ENCODE peak calls at places on chromosomes 6 and 20, in five cellular contexts. O, F, V, Q and W are unnamed samples. For H3K4me1, the result is how much of the 10 kb centered on the place peaks cover.

GRCh38 chr20:4985658-4986057 is 15.7 kb downstream of the SLC23A2 start:
- DNase-seq in F (no peak), V (no peak), O (no peak), Q (no peak), W (no peak)

GRCh38 chr6:7910654-7911344 is at the start of gene TXNDC5:
- DNase-seq in Q (no peak), V (peak), F (peak), O (peak), W (peak)

GRCh38 chr20:63665708-63666107 is 7.6 kb downstream of the RTEL1 start:
- DNase-seq in F (no peak), O (no peak), Q (no peak), V (no peak), W (no peak)

GRCh38 chr20:49768204-49769124 is 44.2 kb upstream of the SLC9A8 start:
- DNase-seq in O (no peak), Q (peak), F (peak), V (peak), W (peak)

GRCh38 chr20:34111057-34111711 is 859 bp downstream of the EIF2S2 start:
- DNase-seq in V (peak), O (no peak), Q (no peak), F (peak), W (no peak)

GRCh38 chr6:4936681-4937041 is 67.2 kb downstream of the RPP40 start:
- DNase-seq in V (peak), Q (no peak), F (peak), O (no peak), W (no peak)

GRCh38 chr6:89221971-89222887 is 5.1 kb upstream of the GABRR1 start:
- DNase-seq in F (no peak), O (no peak), Q (no peak), V (no peak), W (no peak)

GRCh38 chr6:42417641-42418112 is 34.0 kb downstream of the TRERF1 start:
- DNase-seq in V (no peak), Q (no peak), O (no peak), F (no peak), W (no peak)

GRCh38 chr20:57991211-57991841 is 237.1 kb downstream of the ANKRD60 start:
- DNase-seq in O (no peak), V (no peak), Q (peak), F (peak), W (no peak)

GRCh38 chr20:45346291-45346718 is 1.9 kb downstream of the SDC4 start:
- DNase-seq in F (peak), O (no peak), Q (no peak), V (no peak), W (no peak)

GRCh38 chr6:158625881-158626305 is 18.6 kb downstream of the DYNLT1 start:
- DNase-seq in O (no peak), F (no peak), Q (no peak), V (no peak), W (no peak)

GRCh38 chr6:161396539-161396938 is 122.7 kb upstream of the AGPAT4 start:
- DNase-seq in F (no peak), V (no peak), Q (no peak), O (no peak), W (no peak)

GRCh38 chr6:168032383-168032760 is 34.9 kb downstream of the KIF25 start:
- DNase-seq in F (no peak), O (no peak), Q (no peak), V (peak), W (no peak)

GRCh38 chr6:3965071-3965718 is 113.7 kb downstream of the FAM217A start:
- DNase-seq in V (no peak), O (no peak), Q (no peak), F (no peak), W (no peak)

GRCh38 chr20:59031326-59032022 is 661 bp downstream of the ATP5F1E start:
- DNase-seq in Q (no peak), V (no peak), F (peak), O (no peak), W (no peak)

GRCh38 chr20:10376271-10377075 is 57.5 kb downstream of the MKKS start:
- DNase-seq in F (no peak), Q (no peak), O (no peak), V (peak), W (no peak)

GRCh38 chr20:7449269-7449668 is 491.0 kb downstream of the HAO1 start:
- DNase-seq in O (no peak), Q (no peak), F (no peak), V (no peak), W (no peak)

GRCh38 chr6:106192824-106193223 is 106.7 kb downstream of the PRDM1 start:
- DNase-seq in O (no peak), F (no peak), Q (no peak), V (peak), W (no peak)

GRCh38 chr6:44203955-44204354 is 12.8 kb upstream of the MYMX start:
- DNase-seq in O (no peak), V (no peak), Q (no peak), F (peak), W (no peak)

GRCh38 chr6:44201200-44201599 is 15.5 kb upstream of the MYMX start:
- DNase-seq in Q (no peak), O (no peak), V (no peak), F (peak), W (no peak)

GRCh38 chr6:44201638-44202303 is 15.0 kb upstream of the MYMX start:
- DNase-seq in F (peak), V (no peak), Q (no peak), O (no peak), W (no peak)

GRCh38 chr6:44202332-44202971 is 14.3 kb upstream of the MYMX start:
- DNase-seq in Q (no peak), F (peak), O (no peak), V (no peak), W (peak)

DNA sequence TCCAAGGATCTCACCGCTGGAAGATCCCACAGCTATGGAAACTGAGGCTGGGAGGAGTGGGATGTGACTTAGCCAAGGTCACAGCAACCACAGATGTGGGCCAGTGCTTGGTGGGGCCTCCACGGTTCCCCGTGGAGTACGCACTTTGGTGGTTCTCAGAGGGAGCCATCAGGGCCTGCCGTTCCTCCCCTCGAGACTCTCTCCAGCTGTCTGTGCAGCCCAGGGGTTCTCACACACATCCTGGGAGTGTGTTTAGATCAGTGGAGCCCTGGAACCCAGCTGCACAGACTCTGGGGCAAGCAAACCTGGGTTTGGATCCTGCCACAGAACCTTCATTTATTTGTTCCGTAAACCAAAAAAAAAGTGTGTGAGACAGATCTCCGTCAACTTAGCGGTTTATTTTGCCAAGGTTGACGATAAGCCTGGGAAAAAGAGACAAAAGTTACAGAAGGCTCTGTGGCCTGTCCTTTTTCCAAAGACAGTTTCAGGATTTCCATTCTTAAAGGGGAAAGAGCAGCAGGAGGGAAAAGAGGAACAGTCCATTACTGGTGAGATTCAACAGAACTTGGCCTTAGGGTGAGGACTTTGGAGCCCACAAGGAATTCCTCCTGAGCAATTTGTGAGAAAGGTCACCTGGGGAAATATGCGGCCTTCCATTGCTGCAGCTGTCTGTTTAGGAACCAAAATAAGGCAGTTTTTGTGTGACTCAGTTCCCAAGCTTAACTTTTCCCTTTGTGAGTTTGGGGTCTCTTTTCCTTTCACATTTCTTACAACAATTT is 13.6 kb upstream of the MYMX start:
- DNase-seq in O (no peak), F (peak), V (no peak), Q (no peak), W (no peak)
- H3K4me1 ChIP-seq in O (under half), F (under half), V (under half), Q (under half), W (under half)

GRCh38 chr6:90253631-90254030 is 43.0 kb downstream of the BACH2 start:
- DNase-seq in V (no peak), F (no peak), O (no peak), Q (no peak), W (no peak)

GRCh38 chr6:90251295-90251992 is 45.2 kb downstream of the BACH2 start:
- DNase-seq in O (no peak), V (no peak), Q (no peak), F (no peak), W (no peak)

GRCh38 chr6:90257486-90257738 is 39.2 kb downstream of the BACH2 start:
- DNase-seq in O (no peak), V (no peak), Q (no peak), F (no peak), W (no peak)

GRCh38 chr6:90261801-90262200 is 34.8 kb downstream of the BACH2 start:
- DNase-seq in V (no peak), F (peak), O (no peak), Q (no peak), W (no peak)

DNA sequence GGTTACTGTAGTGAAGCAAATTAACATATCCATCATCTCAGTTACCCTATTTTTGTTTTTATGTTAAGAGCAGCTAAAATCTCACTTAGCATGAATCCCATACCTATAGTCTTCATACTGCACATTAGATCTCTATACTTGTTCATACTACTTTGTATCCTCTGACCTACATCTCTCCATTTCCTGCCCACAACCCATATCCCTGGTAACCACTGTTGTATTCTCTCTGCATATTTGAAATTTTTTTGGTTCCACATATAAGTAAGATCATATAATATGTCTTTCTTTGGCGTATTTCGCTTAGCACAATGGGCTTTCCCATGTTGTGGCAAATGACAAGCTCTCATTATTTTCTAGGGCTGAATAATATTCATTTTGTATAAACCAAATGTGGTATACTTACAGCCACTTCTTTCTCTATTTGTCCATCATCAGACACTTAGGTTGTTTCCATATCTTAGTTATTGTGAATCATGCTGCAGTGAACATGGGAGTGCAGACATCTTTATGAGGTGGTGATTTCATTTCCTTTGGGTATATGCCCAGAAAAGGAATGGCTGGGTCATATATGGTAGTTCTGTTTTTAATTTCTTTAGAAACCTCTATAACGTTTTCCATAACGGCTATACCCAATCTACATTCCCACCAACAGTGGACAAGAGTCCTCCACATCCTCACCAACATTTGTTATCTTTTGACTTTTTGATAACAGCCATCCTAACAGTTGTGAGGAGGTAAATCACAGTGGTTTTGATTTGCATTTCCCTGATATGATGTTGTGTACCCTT is 39.8 kb downstream of the BACH2 start:
- DNase-seq in Q (no peak), F (no peak), O (no peak), V (peak), W (no peak)
- H3K14ac ChIP-seq in Q (no peak), F (no peak), O (no peak), V (no peak), W (no peak)

GRCh38 chr6:34383651-34384304 is 8.7 kb downstream of the NUDT3 start:
- DNase-seq in O (no peak), V (peak), F (peak), Q (no peak), W (no peak)
- H3K4me1 ChIP-seq in O (under half), V (under half), F (under half), Q (under half), W (under half)

GRCh38 chr6:30748851-30749540 is 4.6 kb upstream of the IER3 start:
- DNase-seq in F (no peak), Q (no peak), O (no peak), V (peak), W (no peak)
- H3K14ac ChIP-seq in F (peak), Q (no peak), O (no peak), V (no peak), W (no peak)

GRCh38 chr20:35311409-35311808 is 19.2 kb upstream of the FAM83C start:
- DNase-seq in Q (no peak), O (no peak), V (no peak), F (peak), W (peak)

GRCh38 chr20:35312348-35312747 is 20.1 kb upstream of the FAM83C start:
- DNase-seq in Q (no peak), V (peak), O (no peak), F (no peak), W (no peak)

GRCh38 chr20:35315199-35316020 is 23.2 kb upstream of the FAM83C start:
- DNase-seq in Q (no peak), O (no peak), F (no peak), V (peak), W (no peak)

GRCh38 chr20:35314460-35315198 is 22.4 kb upstream of the FAM83C start:
- DNase-seq in O (no peak), V (no peak), Q (no peak), F (no peak), W (no peak)

DNA sequence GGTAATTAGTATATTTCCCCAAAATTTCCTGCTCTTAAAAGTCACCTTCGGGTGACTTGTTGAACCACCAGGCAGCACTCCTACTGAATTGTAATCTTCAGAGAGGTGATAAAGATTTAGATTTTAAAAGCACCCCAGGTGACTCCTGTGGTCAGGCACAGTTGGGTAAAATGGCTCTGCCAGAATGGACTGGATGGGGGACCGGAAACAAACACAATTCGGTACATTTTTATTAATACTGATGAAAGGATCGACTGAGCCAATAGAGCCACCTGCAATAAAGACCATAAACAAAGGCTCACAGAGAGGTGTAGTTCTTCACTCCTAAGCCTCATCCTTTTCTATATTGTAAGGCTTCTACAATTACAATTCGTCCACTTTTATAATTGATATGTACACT is 19.6 kb upstream of the FAM83C start:
- DNase-seq in Q (no peak), O (no peak), F (no peak), V (no peak), W (no peak)
- H3K4me1 ChIP-seq in Q (under half), O (under half), F (under half), V (under half), W (under half)

DNA sequence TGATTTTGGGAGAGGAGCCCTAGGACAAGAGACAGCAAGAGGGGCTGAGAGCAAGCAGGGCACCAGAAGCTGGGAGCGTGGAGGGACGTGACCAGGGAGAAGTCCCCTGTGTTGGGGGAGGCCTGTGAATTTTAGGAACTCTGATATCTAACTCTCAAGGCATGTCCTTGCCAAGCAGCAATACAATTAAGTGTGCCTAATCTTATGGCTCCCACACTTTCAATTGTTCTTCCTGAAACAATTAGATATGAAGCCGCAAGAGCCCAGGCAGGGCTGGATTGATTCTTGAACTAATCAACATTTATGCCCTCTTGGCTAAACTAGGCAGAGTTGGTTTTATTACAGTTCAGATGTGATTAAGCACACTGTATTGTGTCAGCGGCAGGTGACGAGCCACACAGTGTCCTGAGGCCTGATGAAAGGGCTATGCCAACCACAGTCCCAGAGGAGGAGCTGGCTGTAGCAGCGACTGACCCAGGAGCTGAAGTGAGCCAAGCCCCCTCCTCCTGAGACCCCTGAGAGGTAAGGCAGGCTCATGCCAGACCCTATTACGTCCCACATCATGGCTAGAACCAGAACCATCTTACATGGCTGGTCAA is 4.2 kb upstream of the MAVS start:
- DNase-seq in F (no peak), Q (no peak), O (no peak), V (no peak), W (no peak)
- H3K14ac ChIP-seq in F (peak), Q (no peak), O (no peak), V (no peak), W (no peak)

GRCh38 chr6:53910834-53911233 is 116.0 kb downstream of the LRRC1 start:
- DNase-seq in F (no peak), O (peak), V (no peak), Q (no peak), W (no peak)

GRCh38 chr6:53903357-53903756 is 108.6 kb downstream of the LRRC1 start:
- DNase-seq in V (no peak), Q (no peak), O (no peak), F (no peak), W (no peak)

GRCh38 chr6:53906842-53907241 is 112.0 kb downstream of the LRRC1 start:
- DNase-seq in F (peak), Q (no peak), O (no peak), V (peak), W (no peak)

GRCh38 chr6:53906103-53906502 is 111.3 kb downstream of the LRRC1 start:
- DNase-seq in F (no peak), V (no peak), Q (no peak), O (no peak), W (no peak)
- H3K4me1 ChIP-seq in F (under half), V (under half), Q (under half), O (under half), W (under half)

GRCh38 chr6:32976334-32977069 is 8.1 kb downstream of the BRD2 start:
- DNase-seq in F (peak), V (no peak), O (no peak), Q (no peak), W (no peak)
- H3K14ac ChIP-seq in F (no peak), V (no peak), O (no peak), Q (no peak), W (no peak)